ENCODE peak calls at places on chromosome 1, in seven cellular contexts. T is activated CD8-positive, alpha-beta T cell treated with anti-CD3 and anti-CD28 coated beads for 36 hours; J is cardiac fibroblast; O is foreskin fibroblast; P is kidney epithelial cell; N is dorsolateral prefrontal cortex; D is colonic mucosa. I is an unnamed sample.

GRCh38 chr1:78839704-78840277 is 166.7 kb downstream of the ADGRL4 start:
- DNase-seq in T (peak), J (peak), O (no peak), P (no peak), N (no peak), D (peak), I (no peak)

GRCh38 chr1:151523331-151523730 is 12.1 kb downstream of the CGN start:
- DNase-seq in T (no peak), J (no peak), O (no peak), P (no peak), N (no peak), D (no peak), I (no peak)

GRCh38 chr1:14891991-14892390 is 261.6 kb upstream of the TMEM51 start:
- DNase-seq in T (no peak), J (no peak), O (no peak), P (no peak), N (no peak), D (no peak), I (no peak)

GRCh38 chr1:205396972-205397616 is 24.8 kb downstream of the LEMD1 start:
- DNase-seq in T (peak), J (peak), O (no peak), P (no peak), N (no peak), D (peak), I (no peak)

GRCh38 chr1:204443871-204444581 is 32.4 kb upstream of the PPP1R15B start:
- DNase-seq in T (no peak), J (peak), O (no peak), P (no peak), N (no peak), D (no peak), I (no peak)

GRCh38 chr1:213993929-213994328 is 6.2 kb downstream of the PROX1 start:
- DNase-seq in T (no peak), J (no peak), O (no peak), P (no peak), N (no peak), D (no peak), I (no peak)

GRCh38 chr1:225156254-225156653 is 226.8 kb downstream of the DNAH14 start:
- DNase-seq in T (peak), J (peak), O (no peak), P (no peak), N (no peak), D (no peak), I (no peak)

GRCh38 chr1:41537788-41538351 is 53.4 kb upstream of the EDN2 start:
- DNase-seq in T (no peak), J (peak), O (peak), P (peak), N (peak), D (peak), I (no peak)

GRCh38 chr1:66359815-66360214 is 174.1 kb upstream of the SGIP1 start:
- DNase-seq in T (no peak), J (peak), O (no peak), P (no peak), N (no peak), D (no peak), I (no peak)

GRCh38 chr1:79859212-79859948 is 852.9 kb upstream of the ADGRL4 start:
- DNase-seq in T (no peak), J (peak), O (peak), P (peak), N (no peak), D (no peak), I (no peak)

GRCh38 chr1:112840631-112841624 is 115.1 kb downstream of the SLC16A1 start:
- DNase-seq in T (no peak), J (peak), O (no peak), P (peak), N (no peak), D (no peak), I (no peak)

GRCh38 chr1:9145714-9146113 is 16.8 kb upstream of the GPR157 start:
- DNase-seq in T (no peak), J (no peak), O (no peak), P (no peak), N (no peak), D (no peak), I (no peak)

GRCh38 chr1:167474191-167474641 is 44.1 kb downstream of the CD247 start:
- DNase-seq in T (peak), J (no peak), O (no peak), P (no peak), N (no peak), D (no peak), I (no peak)

GRCh38 chr1:24364975-24365678 is 46.0 kb downstream of the GRHL3 start:
- DNase-seq in T (peak), J (peak), O (peak), P (peak), N (no peak), D (peak), I (no peak)

GRCh38 chr1:167538657-167539056 is 14.9 kb downstream of the CREG1 start:
- DNase-seq in T (no peak), J (no peak), O (peak), P (no peak), N (no peak), D (no peak), I (no peak)

GRCh38 chr1:229070168-229070567 is 200.7 kb upstream of the RAB4A start:
- DNase-seq in T (no peak), J (peak), O (peak), P (no peak), N (peak), D (peak), I (no peak)

GRCh38 chr1:51170342-51170741 is 65.7 kb upstream of the RNF11 start:
- DNase-seq in T (no peak), J (peak), O (peak), P (no peak), N (no peak), D (no peak), I (no peak)

GRCh38 chr1:162587347-162587746 is 25.8 kb downstream of the UAP1 start:
- DNase-seq in T (no peak), J (no peak), O (no peak), P (no peak), N (no peak), D (no peak), I (no peak)

GRCh38 chr1:111372336-111372965 is 55.1 kb downstream of the OVGP1 start:
- DNase-seq in T (no peak), J (no peak), O (no peak), P (no peak), N (peak), D (no peak), I (no peak)

GRCh38 chr1:108017698-108018097 is 52.7 kb upstream of the VAV3 start:
- DNase-seq in T (no peak), J (peak), O (no peak), P (no peak), N (no peak), D (no peak), I (no peak)

GRCh38 chr1:112803906-112804762 is 89.0 kb upstream of the PPM1J start:
- DNase-seq in T (peak), J (peak), O (peak), P (no peak), N (peak), D (peak), I (peak)

GRCh38 chr1:203628997-203629508 is 2.4 kb downstream of the ATP2B4 start:
- DNase-seq in T (no peak), J (no peak), O (no peak), P (no peak), N (no peak), D (peak), I (no peak)

GRCh38 chr1:151371744-151372410 is 628 bp downstream of the SELENBP1 start:
- DNase-seq in T (no peak), J (peak), O (no peak), P (no peak), N (no peak), D (peak), I (no peak)

GRCh38 chr1:116762781-116763115 is 8.5 kb downstream of the CD2 start:
- DNase-seq in T (peak), J (no peak), O (no peak), P (no peak), N (no peak), D (no peak), I (no peak)

GRCh38 chr1:159914252-159915018 is 10.9 kb downstream of the TAGLN2 start:
- DNase-seq in T (no peak), J (no peak), O (no peak), P (no peak), N (no peak), D (no peak), I (no peak)

GRCh38 chr1:160285506-160285905 is 573 bp upstream of the PEX19 start:
- DNase-seq in T (no peak), J (no peak), O (no peak), P (no peak), N (no peak), D (no peak), I (no peak)

GRCh38 chr1:200925821-200926220 is 31.1 kb downstream of the INAVA start:
- DNase-seq in T (peak), J (peak), O (no peak), P (no peak), N (no peak), D (no peak), I (no peak)

GRCh38 chr1:175620380-175620779 is 123.0 kb downstream of the TNR start:
- DNase-seq in T (no peak), J (no peak), O (no peak), P (no peak), N (peak), D (no peak), I (no peak)

GRCh38 chr1:53089478-53090226 is 27.6 kb downstream of the PODN start:
- DNase-seq in T (no peak), J (no peak), O (no peak), P (no peak), N (no peak), D (peak), I (no peak)

DNA sequence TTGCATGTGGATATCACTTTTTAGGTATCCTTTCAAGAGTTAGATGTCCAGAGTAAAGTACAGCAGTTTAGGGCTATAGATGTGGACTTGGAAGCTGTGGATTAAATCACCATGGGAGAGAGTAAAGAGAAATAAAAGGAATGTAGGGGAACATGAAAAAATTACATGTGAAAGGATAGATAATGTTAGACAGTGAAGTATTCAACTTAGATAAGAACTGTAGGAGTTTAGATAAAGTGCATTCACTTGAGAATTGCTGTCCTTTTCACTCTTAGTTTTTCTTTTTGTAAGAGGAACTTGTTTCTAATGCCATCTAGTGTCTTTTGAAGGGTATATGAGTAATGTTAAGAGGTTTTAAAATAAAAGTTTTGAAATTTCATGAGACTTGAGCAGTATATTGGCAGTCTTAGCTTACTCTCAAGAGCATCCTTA is 40.1 kb downstream of the MAST2 start:
- DNase-seq in T (no peak), J (peak), O (no peak), P (no peak), N (no peak), D (no peak), I (no peak)
- TF ChIP-seq CTCF in T (peak), J (peak), O (peak), P (no peak), N (no peak), D (no peak), I (no peak)

DNA sequence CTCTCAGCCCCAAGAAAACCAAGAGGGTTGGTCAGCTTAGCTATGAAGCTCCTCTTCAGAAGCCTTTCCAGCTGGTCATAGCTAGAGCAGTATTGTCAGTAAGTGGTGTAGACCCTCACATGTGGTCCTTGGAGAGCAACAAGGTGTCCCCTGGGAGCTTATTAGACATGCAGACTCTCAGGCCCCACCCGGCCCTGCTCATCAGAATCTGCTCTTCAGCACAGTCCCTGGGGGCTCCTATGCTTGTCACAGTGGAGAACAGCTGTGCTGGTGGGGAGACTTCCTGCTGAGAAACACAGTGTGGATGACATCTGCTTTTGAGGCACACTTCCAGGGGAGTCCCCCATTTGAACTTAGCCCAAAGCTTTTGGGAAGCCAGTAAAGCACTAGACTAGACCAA is 21.9 kb upstream of the NEK2 start:
- DNase-seq in T (peak), J (no peak), O (no peak), P (no peak), N (no peak), D (no peak), I (no peak)
- TF ChIP-seq CTCF in T (no peak), J (no peak), O (no peak), P (no peak), N (no peak), D (no peak), I (no peak)

DNA sequence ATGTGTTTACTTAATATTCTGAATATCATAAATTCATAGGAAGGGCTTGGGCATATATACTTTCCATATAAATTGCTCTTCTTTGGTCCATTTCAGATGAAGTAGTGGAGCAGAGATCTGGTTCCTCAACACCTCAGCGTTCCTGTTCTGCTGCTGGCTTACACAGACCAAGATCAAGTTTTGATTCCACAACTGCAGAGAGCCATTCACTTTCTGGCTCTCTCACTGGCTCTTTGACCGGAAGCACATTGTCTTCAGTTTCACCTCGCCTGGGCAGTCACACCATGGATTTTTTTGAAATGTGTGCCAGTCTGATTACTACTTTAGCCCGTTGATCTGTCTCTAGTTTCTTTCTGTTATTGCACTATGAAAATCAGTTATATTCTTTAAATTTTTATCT is 62.3 kb downstream of the PRKAA2 start:
- DNase-seq in T (no peak), J (no peak), O (no peak), P (no peak), N (no peak), D (no peak), I (no peak)
- TF ChIP-seq CTCF in T (no peak), J (no peak), O (no peak), P (no peak), N (no peak), D (no peak), I (no peak)

GRCh38 chr1:57423135-57424131 is at the start of gene DAB1:
- DNase-seq in T (peak), J (peak), O (no peak), P (no peak), N (no peak), D (no peak), I (peak)

GRCh38 chr1:57422271-57423134 is 1.4 kb downstream of the DAB1 start:
- DNase-seq in T (no peak), J (peak), O (peak), P (no peak), N (peak), D (no peak), I (peak)

GRCh38 chr1:57421366-57421765 is 2.5 kb downstream of the DAB1 start:
- DNase-seq in T (no peak), J (no peak), O (no peak), P (no peak), N (no peak), D (no peak), I (no peak)

DNA sequence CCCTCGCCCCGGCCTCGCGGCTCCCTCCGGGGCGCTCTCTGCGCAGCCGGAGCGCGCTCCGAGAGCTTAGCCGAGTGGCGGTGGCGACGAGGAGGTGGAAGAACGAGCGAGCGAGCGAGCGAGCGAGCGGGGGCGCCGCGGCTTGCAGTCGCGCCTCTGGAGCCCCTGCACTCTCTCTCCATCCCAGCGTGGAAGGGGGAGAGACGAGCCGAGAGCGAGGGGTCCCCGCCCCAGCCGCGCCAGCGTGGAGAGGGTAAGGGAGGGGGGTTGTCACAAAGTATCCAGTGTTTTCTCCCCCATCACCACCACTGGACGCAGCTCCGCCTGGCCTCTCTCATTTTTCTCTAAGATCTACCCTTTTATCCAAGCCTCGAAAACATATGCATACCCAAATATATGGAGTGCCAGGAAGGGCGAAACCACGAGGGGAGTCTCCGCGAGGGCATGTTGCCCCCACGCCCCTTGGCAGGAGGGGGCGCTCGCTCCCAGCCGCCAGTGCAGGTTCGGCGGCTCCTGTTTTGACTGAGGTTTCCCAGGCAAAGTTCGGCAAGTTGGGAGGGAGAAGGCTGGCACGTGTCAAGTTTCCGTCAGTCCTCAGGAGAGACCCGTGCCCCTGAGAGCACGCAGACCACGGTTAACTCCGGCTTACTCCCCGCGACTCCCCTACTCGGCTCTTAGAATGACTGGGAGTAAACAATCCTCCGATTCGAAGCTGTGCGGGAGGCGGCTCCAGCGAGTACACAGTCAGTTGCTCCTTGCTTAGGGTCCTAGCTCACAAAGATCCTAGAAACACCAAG is 569 bp upstream of the DAB1 start:
- DNase-seq in T (no peak), J (peak), O (peak), P (no peak), N (peak), D (no peak), I (peak)
- TF ChIP-seq CTCF in T (no peak), J (peak), O (peak), P (peak), N (peak), D (no peak), I (peak)